ENCODE peak calls at places on chromosome 3, in five cellular contexts. L is renal cortical epithelial cell; J is nephron progenitor cell; E is fibroblast of the aortic adventitia; M is naive thymus-derived CD8-positive, alpha-beta T cell. V is an unnamed sample.

GRCh38 chr3:141542202-141542959 is 55.6 kb downstream of the RASA2 start:
- DNase-seq in L (no peak), J (no peak), E (no peak), M (no peak), V (no peak)

GRCh38 chr3:76570436-76571057 is 469.4 kb upstream of the ROBO2 start:
- DNase-seq in L (peak; percentile 40), J (no peak), E (no peak), M (no peak), V (no peak)

GRCh38 chr3:72949016-72949415 is 47.6 kb upstream of the PPP4R2 start:
- DNase-seq in L (no peak), J (no peak), E (no peak), M (no peak), V (no peak)

GRCh38 chr3:120098710-120099109 is 4.5 kb upstream of the GSK3B start:
- DNase-seq in L (no peak), J (no peak), E (no peak), M (no peak), V (no peak)

GRCh38 chr3:113153499-113154107 is 57.8 kb upstream of the BOC start:
- DNase-seq in L (peak; percentile 15), J (no peak), E (no peak), M (no peak), V (no peak)

GRCh38 chr3:72344256-72345046 is 503.8 kb downstream of the SHQ1 start:
- DNase-seq in L (no peak), J (no peak), E (no peak), M (no peak), V (no peak)

GRCh38 chr3:139312959-139313358 is 30.9 kb upstream of the MRPS22 start:
- DNase-seq in L (no peak), J (no peak), E (peak; percentile 45), M (no peak), V (no peak)

GRCh38 chr3:127699098-127699945 is 26.6 kb downstream of the ABTB1 start:
- DNase-seq in L (no peak), J (no peak), E (peak; percentile 40), M (no peak), V (no peak)

GRCh38 chr3:30835667-30836066 is 58.8 kb downstream of the GADL1 start:
- DNase-seq in L (no peak), J (no peak), E (no peak), M (no peak), V (no peak)

GRCh38 chr3:42544492-42545283 is 37.1 kb downstream of the SEC22C start:
- DNase-seq in L (no peak), J (no peak), E (no peak), M (no peak), V (peak; percentile 61)

GRCh38 chr3:188817103-188817919 is 354.5 kb upstream of the TPRG1 start:
- DNase-seq in L (no peak), J (no peak), E (no peak), M (no peak), V (no peak)

GRCh38 chr3:53150247-53151085 is 10.5 kb upstream of the PRKCD start:
- DNase-seq in L (peak; percentile 68), J (no peak), E (peak; percentile 56), M (no peak), V (no peak)

GRCh38 chr3:197031315-197032285 is 2.0 kb upstream of the MELTF start:
- DNase-seq in L (peak; percentile 97), J (no peak), E (peak; percentile 100), M (no peak), V (peak; percentile 86)

GRCh38 chr3:59163953-59164352 is 114.1 kb upstream of the CFAP20DC start:
- DNase-seq in L (no peak), J (no peak), E (no peak), M (no peak), V (no peak)

GRCh38 chr3:117545484-117545883 is 835.9 kb downstream of the TUSC7 start:
- DNase-seq in L (no peak), J (no peak), E (no peak), M (no peak), V (no peak)

GRCh38 chr3:194124221-194124620 is 11.7 kb upstream of the HES1 start:
- DNase-seq in L (no peak), J (no peak), E (no peak), M (no peak), V (no peak)

GRCh38 chr3:58462829-58463180 is 29.1 kb upstream of the KCTD6 start:
- DNase-seq in L (no peak), J (no peak), E (no peak), M (no peak), V (no peak)

GRCh38 chr3:106624154-106624553 is 753.1 kb upstream of the CCDC54 start:
- DNase-seq in L (no peak), J (no peak), E (no peak), M (no peak), V (no peak)

GRCh38 chr3:86867990-86868389 is 123.0 kb downstream of the VGLL3 start:
- DNase-seq in L (no peak), J (no peak), E (peak; percentile 44), M (no peak), V (no peak)

GRCh38 chr3:65625310-65625709 is 413.4 kb downstream of the MAGI1 start:
- DNase-seq in L (peak; percentile 11), J (no peak), E (no peak), M (no peak), V (no peak)

GRCh38 chr3:185961675-185962232 is 23.9 kb upstream of the TRA2B start:
- DNase-seq in L (no peak), J (no peak), E (no peak), M (no peak), V (no peak)

GRCh38 chr3:177282028-177282655 is 84.9 kb upstream of the TBL1XR1 start:
- DNase-seq in L (no peak), J (no peak), E (no peak), M (no peak), V (no peak)

GRCh38 chr3:126907557-126907956 is 75.4 kb upstream of the PLXNA1 start:
- DNase-seq in L (no peak), J (no peak), E (peak; percentile 69), M (no peak), V (no peak)

GRCh38 chr3:62370112-62371031 is 3.0 kb downstream of the FEZF2 start:
- DNase-seq in L (no peak), J (peak; percentile 57), E (no peak), M (no peak), V (no peak)

GRCh38 chr3:42095540-42095939 is 4.4 kb downstream of the TRAK1 start:
- DNase-seq in L (no peak), J (no peak), E (no peak), M (no peak), V (no peak)

GRCh38 chr3:41200669-41201021 is 1.3 kb downstream of the CTNNB1 start:
- DNase-seq in L (peak; percentile 61), J (peak; percentile 22), E (peak; percentile 38), M (peak; percentile 3), V (no peak)

GRCh38 chr3:72018339-72018984 is 233.5 kb upstream of the PROK2 start:
- DNase-seq in L (no peak), J (peak; percentile 50), E (peak; percentile 18), M (no peak), V (no peak)

GRCh38 chr3:16817201-16817600 is 67.6 kb upstream of the PLCL2 start:
- DNase-seq in L (no peak), J (no peak), E (no peak), M (no peak), V (no peak)

GRCh38 chr3:112445839-112446238 is 53.4 kb downstream of the BTLA start:
- DNase-seq in L (no peak), J (no peak), E (peak; percentile 75), M (no peak), V (no peak)